ENCODE peak calls at places on chromosomes 6 and 20, in five cellular contexts. One of them, this sample, is unnamed.

GRCh38 chr20:38969708-38970107 is 7.6 kb downstream of the DHX35 start:
- DNase-seq in fibroblast of pulmonary artery: no peak
- DNase-seq in RWPE2: no peak
- DNase-seq in foreskin fibroblast: peak; percentile 31
- DNase-seq in dorsolateral prefrontal cortex: no peak
- DNase-seq in this sample: no peak

GRCh38 chr6:30684386-30685156 is 1.9 kb downstream of the PPP1R18 start:
- DNase-seq in RWPE2: no peak
- DNase-seq in foreskin fibroblast: peak; percentile 67
- DNase-seq in dorsolateral prefrontal cortex: no peak
- DNase-seq in fibroblast of pulmonary artery: peak; percentile 50
- DNase-seq in this sample: peak; percentile 71

GRCh38 chr6:52537001-52537753 is 39.7 kb downstream of the TRAM2 start:
- DNase-seq in RWPE2: no peak
- DNase-seq in fibroblast of pulmonary artery: no peak
- DNase-seq in dorsolateral prefrontal cortex: no peak
- DNase-seq in foreskin fibroblast: peak; percentile 56
- DNase-seq in this sample: peak; percentile 92

GRCh38 chr6:27280064-27280539 is 32.0 kb downstream of the POM121L2 start:
- DNase-seq in foreskin fibroblast: peak; percentile 81
- DNase-seq in fibroblast of pulmonary artery: peak; percentile 45
- DNase-seq in dorsolateral prefrontal cortex: no peak
- DNase-seq in RWPE2: no peak
- DNase-seq in this sample: peak; percentile 78

GRCh38 chr6:28224131-28225055 is 682 bp upstream of the ZSCAN9 start:
- DNase-seq in fibroblast of pulmonary artery: no peak
- DNase-seq in foreskin fibroblast: no peak
- DNase-seq in dorsolateral prefrontal cortex: no peak
- DNase-seq in RWPE2: no peak
- DNase-seq in this sample: no peak

GRCh38 chr6:3081965-3082364 is 13.7 kb downstream of the RIPK1 start:
- DNase-seq in RWPE2: no peak
- DNase-seq in fibroblast of pulmonary artery: no peak
- DNase-seq in foreskin fibroblast: no peak
- DNase-seq in dorsolateral prefrontal cortex: no peak
- DNase-seq in this sample: no peak

GRCh38 chr6:75233097-75233615 is 10.4 kb downstream of the COX7A2 start:
- DNase-seq in foreskin fibroblast: no peak
- DNase-seq in fibroblast of pulmonary artery: no peak
- DNase-seq in dorsolateral prefrontal cortex: no peak
- DNase-seq in RWPE2: no peak
- DNase-seq in this sample: no peak

GRCh38 chr6:111843347-111844147 is 29.7 kb downstream of the FYN start:
- DNase-seq in fibroblast of pulmonary artery: no peak
- DNase-seq in foreskin fibroblast: no peak
- DNase-seq in dorsolateral prefrontal cortex: no peak
- DNase-seq in RWPE2: no peak
- DNase-seq in this sample: no peak

GRCh38 chr6:21726676-21727075 is 133.1 kb downstream of the SOX4 start:
- DNase-seq in foreskin fibroblast: no peak
- DNase-seq in dorsolateral prefrontal cortex: no peak
- DNase-seq in RWPE2: no peak
- DNase-seq in fibroblast of pulmonary artery: no peak
- DNase-seq in this sample: no peak

GRCh38 chr20:50575869-50576720 is 65.9 kb downstream of the PTPN1 start:
- DNase-seq in RWPE2: peak; percentile 88
- DNase-seq in dorsolateral prefrontal cortex: peak; percentile 75
- DNase-seq in fibroblast of pulmonary artery: peak; percentile 74
- DNase-seq in foreskin fibroblast: peak; percentile 83
- DNase-seq in this sample: peak; percentile 76

GRCh38 chr6:15519681-15520080 is 143.1 kb downstream of the DTNBP1 start:
- DNase-seq in fibroblast of pulmonary artery: no peak
- DNase-seq in foreskin fibroblast: no peak
- DNase-seq in RWPE2: no peak
- DNase-seq in dorsolateral prefrontal cortex: no peak
- DNase-seq in this sample: no peak

GRCh38 chr20:9036593-9036992 is 32.3 kb upstream of the PLCB4 start:
- DNase-seq in dorsolateral prefrontal cortex: no peak
- DNase-seq in RWPE2: no peak
- DNase-seq in foreskin fibroblast: no peak
- DNase-seq in fibroblast of pulmonary artery: no peak
- DNase-seq in this sample: no peak

GRCh38 chr6:129239825-129240491 is 357.0 kb downstream of the LAMA2 start:
- DNase-seq in RWPE2: no peak
- DNase-seq in foreskin fibroblast: no peak
- DNase-seq in fibroblast of pulmonary artery: no peak
- DNase-seq in dorsolateral prefrontal cortex: no peak
- DNase-seq in this sample: no peak

GRCh38 chr20:61394088-61394822 is 142.2 kb downstream of the CDH4 start:
- DNase-seq in RWPE2: peak; percentile 73
- DNase-seq in fibroblast of pulmonary artery: no peak
- DNase-seq in foreskin fibroblast: no peak
- DNase-seq in dorsolateral prefrontal cortex: no peak
- DNase-seq in this sample: no peak

GRCh38 chr6:139605350-139605749 is 230.9 kb upstream of the CITED2 start:
- DNase-seq in foreskin fibroblast: peak; percentile 71
- DNase-seq in fibroblast of pulmonary artery: peak; percentile 91
- DNase-seq in dorsolateral prefrontal cortex: no peak
- DNase-seq in RWPE2: no peak
- DNase-seq in this sample: no peak

GRCh38 chr6:43391448-43392031 is 22.1 kb upstream of the ZNF318 start:
- DNase-seq in RWPE2: no peak
- DNase-seq in dorsolateral prefrontal cortex: no peak
- DNase-seq in fibroblast of pulmonary artery: no peak
- DNase-seq in foreskin fibroblast: no peak
- DNase-seq in this sample: no peak

GRCh38 chr20:3704085-3704484 is 8.3 kb downstream of the SIGLEC1 start:
- DNase-seq in RWPE2: no peak
- DNase-seq in fibroblast of pulmonary artery: no peak
- DNase-seq in dorsolateral prefrontal cortex: no peak
- DNase-seq in foreskin fibroblast: no peak
- DNase-seq in this sample: no peak

GRCh38 chr6:12886961-12887775 is 170.6 kb downstream of the PHACTR1 start:
- DNase-seq in fibroblast of pulmonary artery: no peak
- DNase-seq in RWPE2: no peak
- DNase-seq in dorsolateral prefrontal cortex: no peak
- DNase-seq in foreskin fibroblast: peak; percentile 65
- DNase-seq in this sample: no peak

GRCh38 chr6:168920289-168920688 is 333.4 kb downstream of the THBS2 start:
- DNase-seq in fibroblast of pulmonary artery: no peak
- DNase-seq in foreskin fibroblast: no peak
- DNase-seq in dorsolateral prefrontal cortex: no peak
- DNase-seq in RWPE2: no peak
- DNase-seq in this sample: no peak

GRCh38 chr20:58131111-58131510 is 97.3 kb downstream of the ANKRD60 start:
- DNase-seq in foreskin fibroblast: peak; percentile 77
- DNase-seq in RWPE2: peak; percentile 68
- DNase-seq in dorsolateral prefrontal cortex: no peak
- DNase-seq in fibroblast of pulmonary artery: no peak
- DNase-seq in this sample: no peak

GRCh38 chr6:56775498-56776166 is 132.9 kb upstream of the DST start:
- DNase-seq in dorsolateral prefrontal cortex: no peak
- DNase-seq in fibroblast of pulmonary artery: no peak
- DNase-seq in RWPE2: no peak
- DNase-seq in foreskin fibroblast: no peak
- DNase-seq in this sample: no peak

GRCh38 chr6:43943099-43943766 is 173.2 kb downstream of the VEGFA start:
- DNase-seq in fibroblast of pulmonary artery: no peak
- DNase-seq in dorsolateral prefrontal cortex: no peak
- DNase-seq in RWPE2: no peak
- DNase-seq in foreskin fibroblast: no peak
- DNase-seq in this sample: no peak

GRCh38 chr6:118896339-118897136 is 2.6 kb downstream of the ASF1A start:
- DNase-seq in RWPE2: no peak
- DNase-seq in foreskin fibroblast: peak; percentile 62
- DNase-seq in dorsolateral prefrontal cortex: no peak
- DNase-seq in fibroblast of pulmonary artery: peak; percentile 73
- DNase-seq in this sample: peak; percentile 67

GRCh38 chr6:40894962-40895799 is 143.8 kb downstream of the UNC5CL start:
- DNase-seq in fibroblast of pulmonary artery: peak; percentile 62
- DNase-seq in RWPE2: no peak
- DNase-seq in foreskin fibroblast: peak; percentile 70
- DNase-seq in dorsolateral prefrontal cortex: no peak
- DNase-seq in this sample: no peak

GRCh38 chr6:43471399-43471798 is 6.0 kb upstream of the TJAP1 start:
- DNase-seq in fibroblast of pulmonary artery: no peak
- DNase-seq in RWPE2: no peak
- DNase-seq in foreskin fibroblast: no peak
- DNase-seq in dorsolateral prefrontal cortex: no peak
- DNase-seq in this sample: no peak

DNA sequence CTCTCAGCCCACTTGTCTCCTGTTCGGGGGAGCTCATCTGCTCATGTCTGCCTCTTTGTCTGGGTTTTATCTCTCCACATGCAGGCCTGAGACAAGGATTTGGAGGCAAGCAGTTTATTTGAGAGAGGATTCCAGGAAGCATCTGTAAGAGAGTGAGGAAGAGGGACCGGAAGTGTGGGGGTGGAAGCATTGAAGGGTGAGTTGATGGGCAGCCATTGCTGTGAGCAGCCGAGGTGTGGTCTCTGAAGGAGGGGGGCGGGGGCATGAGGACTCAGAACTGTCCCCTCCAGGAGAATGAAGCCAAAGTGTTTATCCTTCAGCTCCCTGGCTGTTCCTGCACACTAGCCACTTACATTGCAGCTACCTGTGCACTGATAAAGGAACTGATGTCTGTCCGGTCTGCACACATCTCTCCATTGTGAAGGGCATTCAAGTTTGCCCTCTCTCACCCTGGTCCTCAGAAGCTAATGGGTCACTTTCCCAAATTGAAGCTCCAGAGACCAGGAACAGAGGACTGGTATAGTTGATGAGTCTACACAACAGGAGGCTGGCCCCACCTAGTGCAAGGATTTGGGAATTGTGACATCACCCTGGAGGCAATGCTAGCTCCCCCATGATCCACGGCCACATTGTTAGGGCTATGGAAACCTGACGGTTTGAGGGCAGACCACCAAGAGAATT is 100.5 kb upstream of the FOXA2 start:
- DNase-seq in RWPE2: no peak
- DNase-seq in foreskin fibroblast: no peak
- DNase-seq in fibroblast of pulmonary artery: no peak
- DNase-seq in dorsolateral prefrontal cortex: no peak
- DNase-seq in this sample: no peak
- TF ChIP-seq CTCF in RWPE2: peak; percentile 35
- TF ChIP-seq CTCF in foreskin fibroblast: no peak
- TF ChIP-seq CTCF in fibroblast of pulmonary artery: no peak
- TF ChIP-seq CTCF in dorsolateral prefrontal cortex: no peak
- TF ChIP-seq CTCF in this sample: no peak

GRCh38 chr6:127971386-127971785 is 70.5 kb upstream of the THEMIS start:
- DNase-seq in RWPE2: no peak
- DNase-seq in foreskin fibroblast: no peak
- DNase-seq in dorsolateral prefrontal cortex: no peak
- DNase-seq in fibroblast of pulmonary artery: no peak
- DNase-seq in this sample: no peak

GRCh38 chr6:127976111-127976510 is 75.3 kb upstream of the THEMIS start:
- DNase-seq in foreskin fibroblast: no peak
- DNase-seq in fibroblast of pulmonary artery: no peak
- DNase-seq in dorsolateral prefrontal cortex: no peak
- DNase-seq in RWPE2: no peak
- DNase-seq in this sample: no peak

GRCh38 chr6:127971945-127972391 is 71.1 kb upstream of the THEMIS start:
- DNase-seq in RWPE2: no peak
- DNase-seq in dorsolateral prefrontal cortex: no peak
- DNase-seq in foreskin fibroblast: peak; percentile 27
- DNase-seq in fibroblast of pulmonary artery: peak; percentile 38
- DNase-seq in this sample: peak; percentile 21

GRCh38 chr6:127969701-127970100 is 68.8 kb upstream of the THEMIS start:
- DNase-seq in dorsolateral prefrontal cortex: no peak
- DNase-seq in fibroblast of pulmonary artery: no peak
- DNase-seq in RWPE2: no peak
- DNase-seq in foreskin fibroblast: no peak
- DNase-seq in this sample: no peak

GRCh38 chr6:127972815-127973214 is 72.0 kb upstream of the THEMIS start:
- DNase-seq in dorsolateral prefrontal cortex: no peak
- DNase-seq in RWPE2: no peak
- DNase-seq in foreskin fibroblast: peak; percentile 8
- DNase-seq in fibroblast of pulmonary artery: no peak
- DNase-seq in this sample: no peak
- H3K4me3 ChIP-seq in dorsolateral prefrontal cortex: no peak overlapping the region
- H3K4me3 ChIP-seq in RWPE2: no peak overlapping the region
- H3K4me3 ChIP-seq in foreskin fibroblast: no peak overlapping the region
- H3K4me3 ChIP-seq in fibroblast of pulmonary artery: no peak overlapping the region
- H3K4me3 ChIP-seq in this sample: no peak overlapping the region

DNA sequence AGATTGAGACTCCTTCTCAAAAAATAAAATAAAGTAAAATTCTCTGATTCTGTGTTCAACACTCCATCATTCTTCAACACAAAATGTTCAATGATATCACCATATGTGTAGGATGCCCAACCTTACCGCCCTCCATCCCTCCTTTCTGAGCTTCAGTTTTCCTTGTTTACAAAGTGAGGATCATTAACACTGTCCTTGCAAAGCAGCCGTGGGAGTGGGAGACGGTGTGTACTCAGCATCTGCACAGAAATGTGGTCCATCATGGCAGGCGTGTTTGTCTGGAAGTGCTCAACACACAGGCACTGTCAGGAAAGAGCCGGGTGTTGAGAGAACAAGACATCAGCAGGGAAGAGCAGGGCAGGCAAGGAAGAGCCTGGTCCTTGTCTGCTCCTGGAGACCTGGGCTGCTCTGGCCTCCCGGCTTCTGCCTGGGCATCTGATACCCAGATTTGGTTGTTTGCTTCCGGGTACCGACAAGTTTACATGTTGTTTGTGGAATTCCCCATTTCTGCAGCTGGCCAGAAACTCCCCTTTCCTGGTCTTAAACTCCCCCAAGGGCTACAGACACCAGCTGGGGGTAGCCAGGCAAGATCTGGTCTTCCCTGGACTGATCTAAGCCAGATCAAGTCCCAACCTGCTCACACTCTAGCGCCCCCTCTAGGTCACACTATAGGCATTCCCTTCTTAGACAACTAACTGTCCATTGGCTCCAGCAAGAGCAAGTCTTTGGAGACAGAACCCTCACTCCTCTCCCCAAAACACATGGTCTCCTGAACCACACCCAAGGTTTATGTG is 26.7 kb upstream of the TTPAL start:
- DNase-seq in fibroblast of pulmonary artery: no peak
- DNase-seq in RWPE2: no peak
- DNase-seq in foreskin fibroblast: no peak
- DNase-seq in dorsolateral prefrontal cortex: no peak
- DNase-seq in this sample: peak; percentile 78
- TF ChIP-seq CTCF in fibroblast of pulmonary artery: peak; percentile 32
- TF ChIP-seq CTCF in RWPE2: peak; percentile 43
- TF ChIP-seq CTCF in foreskin fibroblast: peak; percentile 22
- TF ChIP-seq CTCF in dorsolateral prefrontal cortex: no peak
- TF ChIP-seq CTCF in this sample: peak; percentile 45

DNA sequence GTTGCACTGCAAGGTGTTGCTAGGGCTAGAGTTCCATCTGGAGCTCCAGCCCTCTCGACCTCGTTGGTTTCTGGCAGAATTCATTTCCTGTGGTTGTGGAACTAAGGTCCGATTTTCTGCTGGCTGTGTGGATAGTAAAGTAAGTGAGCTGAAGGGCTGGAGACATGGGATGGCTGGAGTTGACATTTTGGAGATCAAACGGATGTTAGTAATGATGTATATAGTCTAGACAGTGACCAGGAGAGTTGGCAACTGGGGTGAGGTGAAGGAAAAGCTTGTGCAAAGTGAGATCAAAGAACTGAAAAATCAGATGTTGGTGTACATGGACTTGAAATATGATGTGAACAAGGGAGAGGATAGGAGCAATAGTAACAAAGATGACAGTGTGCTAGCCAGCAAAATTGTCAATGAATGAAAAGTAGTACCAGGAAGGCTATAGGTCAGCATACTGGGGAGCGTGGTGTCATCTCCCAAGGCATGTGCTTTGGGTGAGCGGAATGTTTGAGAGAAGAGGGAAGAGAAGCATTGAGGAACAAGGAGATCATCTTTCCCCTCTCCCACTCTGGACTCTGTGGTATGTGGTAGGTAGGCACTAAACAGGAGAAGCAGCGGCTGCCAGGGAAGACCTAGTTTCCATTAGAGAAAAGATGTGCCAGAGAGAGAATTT is 7.8 kb downstream of the QRSL1 start:
- DNase-seq in dorsolateral prefrontal cortex: no peak
- DNase-seq in RWPE2: no peak
- DNase-seq in fibroblast of pulmonary artery: no peak
- DNase-seq in foreskin fibroblast: no peak
- DNase-seq in this sample: peak; percentile 16
- H3K4me3 ChIP-seq in dorsolateral prefrontal cortex: no peak overlapping the region
- H3K4me3 ChIP-seq in RWPE2: no peak overlapping the region
- H3K4me3 ChIP-seq in fibroblast of pulmonary artery: no peak overlapping the region
- H3K4me3 ChIP-seq in foreskin fibroblast: no peak overlapping the region
- H3K4me3 ChIP-seq in this sample: peak overlapping the region; percentile 41

This sample was measured in GM12865.